ENCODE peak calls at places on chromosomes 4 and X, in five cellular contexts. U is GM23338, I is transverse colon, O is suprapubic skin, P is spleen. V is an unnamed sample.

GRCh38 chrX:68332156-68332823 is 101.0 kb downstream of the OPHN1 start:
- DNase-seq in I (no peak), O (no peak), P (no peak), U (peak), V (no peak)

GRCh38 chr4:17336524-17336941 is 175.4 kb downstream of the QDPR start:
- DNase-seq in U (no peak), I (peak), O (peak), P (peak), V (no peak)

GRCh38 chrX:112738347-112739033 is 58.8 kb upstream of the LHFPL1 start:
- DNase-seq in I (no peak), P (no peak), U (no peak), O (no peak), V (no peak)

GRCh38 chr4:53593765-53594164 is 2.5 kb upstream of the LNX1 start:
- DNase-seq in P (no peak), I (no peak), O (no peak), U (no peak), V (no peak)

GRCh38 chr4:23034726-23035125 is 342.0 kb downstream of the GBA3 start:
- DNase-seq in I (no peak), O (no peak), P (no peak), U (no peak), V (no peak)

GRCh38 chrX:110086916-110087484 is 84.1 kb downstream of the TMEM164 start:
- DNase-seq in P (no peak), I (no peak), O (no peak), U (peak), V (peak)

GRCh38 chr4:41160856-41161255 is 53.5 kb downstream of the APBB2 start:
- DNase-seq in I (no peak), U (no peak), P (no peak), O (no peak), V (no peak)

GRCh38 chr4:134202557-134202956 is 968 bp upstream of the PABPC4L start:
- DNase-seq in I (no peak), P (peak), O (no peak), U (no peak), V (no peak)

GRCh38 chrX:132375941-132376340 is 112.9 kb downstream of the MBNL3 start:
- DNase-seq in O (no peak), P (no peak), I (no peak), U (peak), V (no peak)

GRCh38 chrX:149510386-149510785 is 5.3 kb upstream of the IDS start:
- DNase-seq in O (no peak), I (no peak), U (peak), P (no peak), V (no peak)

GRCh38 chrX:139828830-139829229 is 104.0 kb downstream of the ATP11C start:
- DNase-seq in I (no peak), P (no peak), U (no peak), O (no peak), V (no peak)

GRCh38 chr4:173591760-173592159 is 61.7 kb upstream of the HAND2 start:
- DNase-seq in P (no peak), O (no peak), I (no peak), U (peak), V (no peak)

GRCh38 chr4:126790633-126791032 is 842.1 kb upstream of the INTU start:
- DNase-seq in I (no peak), O (no peak), U (no peak), P (no peak), V (no peak)

GRCh38 chr4:64341711-64342110 is 67.5 kb downstream of the TECRL start:
- DNase-seq in P (peak), U (no peak), I (no peak), O (no peak), V (no peak)

GRCh38 chr4:123545569-123546122 is 149.1 kb downstream of the SPRY1 start:
- DNase-seq in O (no peak), P (no peak), I (no peak), U (peak), V (no peak)

GRCh38 chr4:164959896-164960295 is 17.6 kb downstream of the TRIM61 start:
- DNase-seq in O (no peak), I (no peak), U (no peak), P (no peak), V (no peak)

GRCh38 chr4:37490391-37491347 is 195.5 kb downstream of the RELL1 start:
- DNase-seq in P (no peak), O (no peak), I (no peak), U (no peak), V (no peak)

GRCh38 chr4:159487284-159487747 is 384.4 kb downstream of the RAPGEF2 start:
- DNase-seq in O (no peak), P (no peak), U (peak), I (peak), V (peak)

GRCh38 chrX:119072771-119073170 is at the start of gene CT47C1:
- DNase-seq in U (no peak), O (no peak), I (no peak), P (no peak), V (no peak)

GRCh38 chrX:6012357-6012756 is 216.3 kb downstream of the NLGN4X start:
- DNase-seq in U (no peak), P (no peak), I (no peak), O (no peak), V (no peak)

GRCh38 chr4:52234539-52235174 is 183.6 kb downstream of the SPATA18 start:
- DNase-seq in U (peak), P (no peak), O (no peak), I (no peak), V (no peak)

GRCh38 chrX:154308108-154308946 is 12.7 kb downstream of the TKTL1 start:
- DNase-seq in U (peak), O (peak), I (peak), P (peak), V (peak)

GRCh38 chr4:56289934-56290333 is 97.4 kb downstream of the AASDH start:
- DNase-seq in U (no peak), O (no peak), I (no peak), P (no peak), V (no peak)

DNA sequence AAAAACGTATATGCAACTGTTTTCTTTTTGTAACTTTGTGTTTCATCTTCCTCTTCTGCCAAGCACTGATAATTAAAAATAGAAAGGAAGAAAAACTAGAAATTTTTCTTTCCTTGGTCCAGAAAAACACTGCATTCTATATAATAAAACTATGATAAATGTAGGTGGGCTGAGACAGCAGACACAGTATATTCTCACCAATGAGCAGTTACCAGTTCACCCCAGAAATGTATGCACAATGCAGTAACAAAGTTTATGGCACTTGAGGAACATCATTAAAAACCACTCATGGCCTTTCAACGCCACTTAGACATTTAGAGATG is 79.4 kb downstream of the FAT1 start:
- DNase-seq in O (no peak), I (no peak), P (no peak), U (no peak), V (no peak)
- TF ChIP-seq CTCF in O (no peak), I (no peak), P (no peak), U (no peak), V (no peak)

DNA sequence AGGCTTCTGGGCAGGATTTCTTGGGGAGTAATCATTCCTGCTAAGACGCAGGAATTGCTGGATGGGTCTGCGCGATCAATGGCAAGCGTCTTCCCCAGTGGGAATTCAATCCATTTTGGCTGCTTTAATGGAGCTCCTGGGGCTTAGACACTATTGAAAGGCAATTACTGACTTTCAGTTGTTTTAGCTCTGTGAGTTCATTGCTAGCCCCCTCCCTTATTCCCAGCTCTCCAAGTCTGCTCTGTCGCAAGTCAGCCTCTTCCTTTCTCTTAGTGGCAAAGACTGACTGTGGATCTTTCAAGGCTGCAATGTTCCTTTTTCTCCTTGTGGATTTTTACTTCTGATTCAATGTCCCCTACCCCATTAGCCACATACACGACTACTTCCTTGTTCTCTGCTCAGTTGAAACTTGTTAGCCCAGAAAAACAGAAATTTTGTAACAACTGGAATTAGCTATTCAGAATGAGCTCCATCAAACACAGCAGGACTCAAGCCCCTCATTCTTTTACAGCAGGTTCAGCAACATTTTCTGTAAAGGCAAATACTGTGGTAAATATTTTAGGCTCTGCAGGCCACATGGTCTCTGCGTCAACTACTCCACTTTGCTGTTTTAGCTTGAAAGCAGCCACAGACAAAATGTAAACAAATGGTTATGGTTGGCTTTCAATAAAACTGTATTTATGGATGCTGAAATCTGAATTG is 154.9 kb downstream of the ASB9 start:
- DNase-seq in O (no peak), I (no peak), P (no peak), U (peak), V (no peak)
- TF ChIP-seq POLR2AphosphoS5 in O (no peak), I (no peak), P (no peak), U (no peak), V (no peak)

GRCh38 chr4:48686369-48686768 is 93.7 kb downstream of the FRYL start:
- DNase-seq in U (no peak), I (no peak), P (no peak), O (no peak), V (no peak)

GRCh38 chr4:48683784-48684666 is 96.1 kb downstream of the FRYL start:
- DNase-seq in I (no peak), P (no peak), U (no peak), O (no peak), V (no peak)

GRCh38 chr4:48680848-48681568 is 99.1 kb downstream of the FRYL start:
- DNase-seq in I (no peak), P (no peak), O (no peak), U (no peak), V (no peak)

GRCh38 chr4:48687313-48687712 is 92.8 kb downstream of the FRYL start:
- DNase-seq in U (no peak), O (no peak), P (no peak), I (no peak), V (no peak)

DNA sequence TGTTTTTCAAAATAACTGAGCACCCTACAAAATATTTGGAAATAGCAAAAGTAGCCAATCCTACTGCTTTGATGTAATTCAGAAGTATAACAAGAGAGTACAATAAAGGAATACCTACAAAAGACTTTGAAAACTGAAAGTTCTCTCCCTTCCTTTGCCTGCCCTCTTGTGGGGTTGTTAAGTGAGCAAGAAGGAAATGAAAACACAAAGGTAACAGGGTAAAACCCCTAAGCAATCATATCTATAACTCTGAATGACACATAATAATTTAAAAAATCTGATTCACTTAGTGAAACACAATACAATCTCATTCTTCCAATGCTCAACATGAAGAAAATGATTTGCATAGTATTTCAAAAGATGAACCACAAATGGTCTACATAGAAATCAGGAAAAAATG is 98.2 kb downstream of the FRYL start:
- DNase-seq in U (peak), P (no peak), O (no peak), I (no peak), V (no peak)
- TF ChIP-seq CTCF in U (peak), P (no peak), O (no peak), I (peak), V (no peak)

GRCh38 chrX:130085551-130085986 is 24.7 kb downstream of the ELF4 start:
- DNase-seq in U (no peak), I (no peak), P (no peak), O (no peak), V (peak)
- TF ChIP-seq POLR2AphosphoS5 in U (no peak), I (no peak), P (no peak), O (no peak), V (no peak)

GRCh38 chr4:96352051-96352517 is 512.2 kb downstream of the PDHA2 start:
- DNase-seq in I (no peak), O (no peak), U (peak), P (no peak), V (peak)
- TF ChIP-seq CTCF in I (peak), O (no peak), U (peak), P (no peak), V (no peak)

GRCh38 chr4:6416518-6417286 is 55.7 kb downstream of the PPP2R2C start:
- DNase-seq in O (no peak), P (peak), U (no peak), I (no peak), V (no peak)
- TF ChIP-seq POLR2AphosphoS5 in O (no peak), P (no peak), U (no peak), I (no peak), V (no peak)

GRCh38 chrX:24696241-24696640 is 2.5 kb downstream of the POLA1 start:
- DNase-seq in P (no peak), I (no peak), U (no peak), O (no peak), V (no peak)
- TF ChIP-seq CTCF in P (no peak), I (no peak), U (no peak), O (no peak), V (no peak)

GRCh38 chr4:38753021-38753806 is 29.6 kb downstream of the TLR10 start:
- DNase-seq in O (peak), I (peak), U (peak), P (no peak), V (no peak)
- TF ChIP-seq POLR2AphosphoS5 in O (peak), I (no peak), U (no peak), P (peak), V (no peak)